ENCODE peak calls at places on chromosomes 16 and 17, in six cellular contexts. G, F, E, Z, Q and S are unnamed samples.

GRCh38 chr17:17871913-17872312 is 35.1 kb upstream of the SREBF1 start:
- DNase-seq in Q (no peak), F (no peak), E (no peak), Z (no peak), G (no peak), S (no peak)

GRCh38 chr16:27106305-27106704 is 39.6 kb downstream of the C16orf82 start:
- DNase-seq in E (no peak), Q (no peak), G (no peak), Z (no peak), F (no peak), S (no peak)

GRCh38 chr16:426115-426905 is 861 bp downstream of the RAB11FIP3 start:
- DNase-seq in F (peak), Z (peak), G (no peak), E (no peak), Q (no peak), S (no peak)

GRCh38 chr16:8667492-8667891 is 6.9 kb upstream of the ABAT start:
- DNase-seq in F (no peak), E (no peak), Z (no peak), G (no peak), Q (no peak), S (no peak)

GRCh38 chr17:29149431-29150064 is 30.6 kb downstream of the MYO18A start:
- DNase-seq in Q (no peak), G (no peak), E (no peak), Z (no peak), F (no peak), S (no peak)

GRCh38 chr17:27544350-27545131 is 86.4 kb upstream of the LGALS9 start:
- DNase-seq in E (no peak), Q (no peak), F (no peak), Z (no peak), G (no peak), S (no peak)

GRCh38 chr16:734981-735881 is 5.6 kb downstream of the CIAO3 start:
- DNase-seq in Z (no peak), F (no peak), E (no peak), Q (no peak), G (no peak), S (no peak)

GRCh38 chr17:78357177-78357586 is 2.7 kb downstream of the SOCS3 start:
- DNase-seq in Z (peak), E (peak), G (no peak), Q (peak), F (no peak), S (peak)

GRCh38 chr16:19677403-19677802 is 40.6 kb downstream of the KNOP1 start:
- DNase-seq in E (no peak), F (no peak), Z (no peak), Q (no peak), G (no peak), S (no peak)

GRCh38 chr17:40528692-40529417 is 27.4 kb upstream of the TNS4 start:
- DNase-seq in Q (no peak), G (no peak), Z (no peak), E (no peak), F (no peak), S (no peak)

GRCh38 chr16:87570938-87571867 is 31.1 kb upstream of the JPH3 start:
- DNase-seq in Q (peak), Z (peak), G (no peak), E (no peak), F (peak), S (peak)

GRCh38 chr17:56593073-56593740 is at the start of gene NOG:
- DNase-seq in E (peak), Z (peak), F (peak), G (no peak), Q (peak), S (peak)

GRCh38 chr17:49987681-49988441 is 7.2 kb downstream of the DLX3 start:
- DNase-seq in E (peak), Z (peak), F (peak), G (no peak), Q (no peak), S (peak)

GRCh38 chr16:31010943-31011342 is 505 bp upstream of the STX1B start:
- DNase-seq in E (no peak), F (no peak), G (no peak), Q (no peak), Z (no peak), S (no peak)

GRCh38 chr17:39270923-39271322 is 45.2 kb upstream of the STAC2 start:
- DNase-seq in G (no peak), Q (peak), Z (peak), E (peak), F (no peak), S (peak)

GRCh38 chr16:24135624-24136296 is 120.4 kb upstream of the CACNG3 start:
- DNase-seq in G (no peak), Z (no peak), F (peak), Q (no peak), E (no peak), S (no peak)

GRCh38 chr17:82053556-82054263 is 2.0 kb downstream of the GPS1 start:
- DNase-seq in Q (no peak), E (no peak), G (no peak), F (no peak), Z (no peak), S (no peak)

GRCh38 chr17:30584810-30585209 is 107.6 kb downstream of the GOSR1 start:
- DNase-seq in E (no peak), Q (no peak), G (no peak), Z (no peak), F (no peak), S (no peak)

GRCh38 chr17:41567317-41567716 is 4.5 kb downstream of the KRT9 start:
- DNase-seq in G (no peak), Q (no peak), Z (no peak), F (no peak), E (no peak), S (no peak)

GRCh38 chr17:38330941-38331411 is 12.8 kb downstream of the GPR179 start:
- DNase-seq in Z (no peak), E (no peak), G (no peak), Q (no peak), F (no peak), S (no peak)

GRCh38 chr16:4944333-4945281 is 7.7 kb upstream of the PPL start:
- DNase-seq in G (no peak), F (no peak), Z (peak), E (peak), Q (peak), S (peak)

GRCh38 chr16:75529959-75530358 is 5.9 kb downstream of the CHST5 start:
- DNase-seq in G (no peak), E (no peak), Q (no peak), F (no peak), Z (no peak), S (no peak)